ENCODE peak calls at places on chromosomes 4 and X, in six cellular contexts. L is mesenchymal stem cell, C is K562, G is SK-N-SH, M is adipocyte, O is fibroblast of lung. J is an unnamed sample.

GRCh38 chr4:150852237-150852636 is 162.8 kb downstream of the LRBA start:
- DNase-seq in L (no peak), C (no peak), G (no peak), M (no peak), O (no peak), J (no peak)

GRCh38 chr4:36243355-36244256 is 708 bp downstream of the ARAP2 start:
- DNase-seq in L (peak; percentile 25), C (no peak), G (peak; percentile 4), M (peak; percentile 10), O (peak; percentile 64), J (no peak)

GRCh38 chr4:5120067-5120466 is 68.8 kb downstream of the STK32B start:
- DNase-seq in L (no peak), C (no peak), G (no peak), M (no peak), O (no peak), J (no peak)

GRCh38 chr4:186931519-186931918 is 207.9 kb upstream of the FAT1 start:
- DNase-seq in L (peak; percentile 49), C (no peak), G (no peak), M (peak; percentile 68), O (peak; percentile 66), J (no peak)

GRCh38 chrX:41827886-41828285 is 95.5 kb downstream of the CASK start:
- DNase-seq in L (peak; percentile 67), C (no peak), G (no peak), M (peak; percentile 14), O (peak; percentile 70), J (no peak)

GRCh38 chr4:153465145-153465544 is 1.0 kb upstream of the TMEM131L start:
- DNase-seq in L (no peak), C (no peak), G (no peak), M (no peak), O (no peak), J (no peak)

GRCh38 chrX:50780144-50780543 is 33.9 kb downstream of the SHROOM4 start:
- DNase-seq in L (no peak), C (no peak), G (no peak), M (no peak), O (no peak), J (no peak)

GRCh38 chr4:95585016-95585695 is 36.4 kb upstream of the UNC5C start:
- DNase-seq in L (no peak), C (no peak), G (no peak), M (no peak), O (peak; percentile 16), J (no peak)

GRCh38 chr4:123941306-123941705 is 544.7 kb downstream of the SPRY1 start:
- DNase-seq in L (no peak), C (no peak), G (no peak), M (peak; percentile 47), O (peak; percentile 77), J (no peak)

GRCh38 chr4:139734201-139734874 is 68.7 kb downstream of the MGST2 start:
- DNase-seq in L (peak; percentile 94), C (no peak), G (no peak), M (peak; percentile 92), O (peak; percentile 46), J (no peak)

GRCh38 chr4:11397819-11398610 is 30.7 kb downstream of the HS3ST1 start:
- DNase-seq in L (no peak), C (no peak), G (no peak), M (no peak), O (no peak), J (no peak)

GRCh38 chrX:69033936-69034335 is 131.3 kb downstream of the PJA1 start:
- DNase-seq in L (peak; percentile 4), C (no peak), G (no peak), M (no peak), O (no peak), J (peak; percentile 58)

DNA sequence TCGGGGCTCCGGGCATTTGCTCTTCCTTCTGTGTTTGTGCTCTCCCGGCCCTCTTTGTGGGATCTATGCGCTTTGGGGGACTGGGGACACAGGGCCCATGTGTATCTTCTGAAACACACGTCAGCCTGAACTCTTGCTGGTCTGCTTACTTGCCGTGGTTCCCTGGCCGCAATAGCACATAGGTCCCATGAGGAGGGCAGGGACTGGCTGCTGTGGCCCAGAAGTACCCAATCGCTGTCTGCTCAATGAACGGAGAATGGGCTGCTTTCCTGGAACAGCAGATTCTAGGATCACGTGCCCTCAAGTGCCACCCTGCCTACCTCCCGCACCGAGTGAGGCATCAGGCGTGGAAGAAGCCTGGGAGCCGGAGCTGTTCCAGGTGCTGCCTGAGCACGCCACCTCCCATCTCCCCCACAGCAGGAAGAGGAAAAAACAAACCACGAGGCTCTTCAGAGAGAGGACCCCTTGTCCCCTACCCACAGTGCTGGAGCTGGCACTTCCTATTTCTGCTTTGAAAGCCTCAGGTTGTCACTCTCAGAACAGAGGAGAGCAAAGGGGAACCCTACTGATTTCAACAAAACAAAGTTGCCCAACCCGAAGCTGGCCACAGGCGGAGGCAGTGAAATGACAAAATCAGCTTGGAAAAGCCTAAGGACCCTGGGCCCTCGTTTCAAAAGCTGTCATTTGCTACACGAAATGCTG is 3.8 kb downstream of the G6PD start:
- DNase-seq in L (no peak), C (no peak), G (no peak), M (no peak), O (no peak), J (no peak)
- H3K9ac ChIP-seq in L (peak overlapping the region; percentile 88), C (peak overlapping the region; percentile 91), G (peak overlapping the region; percentile 54), M (peak overlapping the region; percentile 85), O (no peak overlapping the region), J (no peak overlapping the region)

DNA sequence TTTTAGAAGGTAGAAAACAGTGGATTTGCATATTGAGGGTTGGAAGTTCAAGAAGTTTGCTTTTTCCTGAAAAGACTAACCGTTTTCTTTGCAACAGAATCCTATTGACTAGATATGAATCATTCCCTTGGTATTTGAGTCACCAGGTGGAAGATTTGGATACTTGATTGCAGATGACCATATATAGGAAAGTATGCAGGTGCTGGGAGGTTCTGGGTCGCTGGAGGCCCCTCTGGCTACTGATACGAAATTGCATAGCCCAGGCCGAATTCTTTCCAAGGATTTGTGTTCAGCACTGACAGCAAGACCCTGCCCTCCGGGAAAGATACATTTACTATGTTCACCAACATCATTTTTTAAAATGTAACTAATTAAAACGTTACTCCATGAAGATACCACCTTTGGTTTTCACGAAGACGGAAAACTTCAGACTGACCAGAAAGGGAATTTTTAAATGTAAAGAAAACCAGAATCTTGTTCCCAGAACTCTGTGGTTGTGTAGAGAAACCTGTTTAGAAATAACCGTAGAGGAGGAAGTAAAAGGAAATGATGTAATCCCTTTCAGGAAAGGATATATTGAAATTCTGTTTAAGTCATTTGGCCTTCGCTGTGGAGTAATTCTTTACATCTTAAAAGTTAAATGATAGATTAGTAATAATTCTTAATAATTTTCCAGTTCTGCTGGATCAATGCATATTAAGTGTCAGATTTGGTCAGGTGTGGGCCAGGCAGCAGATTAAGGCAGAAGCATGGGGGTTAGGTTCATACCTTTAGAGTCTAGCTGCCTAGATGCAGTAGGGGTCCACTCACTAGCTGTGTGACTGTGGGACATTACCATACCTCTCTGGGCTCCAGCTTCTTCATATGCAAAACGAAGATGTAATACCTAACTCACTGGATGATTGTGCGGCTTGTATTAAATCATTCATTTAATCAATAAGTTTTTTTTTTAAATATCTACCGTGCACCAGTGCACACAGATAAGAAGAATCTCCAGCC is 1.1 kb downstream of the ANXA3 start:
- DNase-seq in L (no peak), C (no peak), G (no peak), M (no peak), O (peak; percentile 78), J (peak; percentile 88)
- H3K9ac ChIP-seq in L (peak overlapping the region; percentile 78), C (peak overlapping the region; percentile 61), G (no peak overlapping the region), M (no peak overlapping the region), O (no peak overlapping the region), J (peak overlapping the region; percentile 98)

GRCh38 chrX:40169193-40170086 is 71.7 kb upstream of the BCOR start:
- DNase-seq in L (peak; percentile 93), C (peak; percentile 87), G (peak; percentile 83), M (peak; percentile 81), O (peak; percentile 73), J (peak; percentile 96)

GRCh38 chrX:40168183-40169015 is 70.6 kb upstream of the BCOR start:
- DNase-seq in L (no peak), C (no peak), G (no peak), M (no peak), O (no peak), J (peak; percentile 72)

GRCh38 chrX:40165861-40166260 is 68.1 kb upstream of the BCOR start:
- DNase-seq in L (no peak), C (no peak), G (no peak), M (no peak), O (no peak), J (no peak)

GRCh38 chrX:40166582-40166981 is 68.8 kb upstream of the BCOR start:
- DNase-seq in L (peak; percentile 56), C (no peak), G (peak; percentile 82), M (peak; percentile 82), O (no peak), J (peak; percentile 72)

GRCh38 chrX:40167240-40168182 is 69.8 kb upstream of the BCOR start:
- DNase-seq in L (peak; percentile 57), C (peak; percentile 46), G (no peak), M (no peak), O (no peak), J (peak; percentile 90)
- H3K9ac ChIP-seq in L (peak overlapping the region; percentile 72), C (peak overlapping the region; percentile 70), G (no peak overlapping the region), M (peak overlapping the region; percentile 37), O (no peak overlapping the region), J (no peak overlapping the region)

GRCh38 chr4:38856524-38857337 is at the start of gene TLR6:
- DNase-seq in L (peak; percentile 73), C (peak; percentile 89), G (peak; percentile 51), M (peak; percentile 75), O (peak; percentile 48), J (peak; percentile 82)
- H3K9ac ChIP-seq in L (peak within 1 kb of the TSS; percentile 84), C (peak within 1 kb of the TSS; percentile 57), G (peak within 1 kb of the TSS; percentile 44), M (peak within 1 kb of the TSS; percentile 74), O (no peak within 1 kb of the TSS), J (no peak within 1 kb of the TSS)

GRCh38 chr4:85707591-85707990 is 232.6 kb downstream of the ARHGAP24 start:
- DNase-seq in L (no peak), C (no peak), G (no peak), M (no peak), O (no peak), J (no peak)
- H3K9ac ChIP-seq in L (peak overlapping the region; percentile 36), C (no peak overlapping the region), G (no peak overlapping the region), M (no peak overlapping the region), O (no peak overlapping the region), J (no peak overlapping the region)

GRCh38 chr4:183441276-183441675 is 3.2 kb upstream of the CDKN2AIP start:
- DNase-seq in L (no peak), C (no peak), G (no peak), M (no peak), O (no peak), J (no peak)

GRCh38 chr4:183435803-183436202 is 8.6 kb upstream of the CDKN2AIP start:
- DNase-seq in L (no peak), C (no peak), G (no peak), M (no peak), O (no peak), J (no peak)

GRCh38 chr4:183437452-183437851 is 7.0 kb upstream of the CDKN2AIP start:
- DNase-seq in L (no peak), C (no peak), G (no peak), M (no peak), O (no peak), J (no peak)

GRCh38 chr4:183436417-183436816 is 8.0 kb upstream of the CDKN2AIP start:
- DNase-seq in L (no peak), C (no peak), G (no peak), M (no peak), O (no peak), J (peak; percentile 75)

GRCh38 chr4:183438458-183439113 is 5.8 kb upstream of the CDKN2AIP start:
- DNase-seq in L (peak; percentile 76), C (no peak), G (no peak), M (peak; percentile 29), O (peak; percentile 95), J (no peak)
- H3K9ac ChIP-seq in L (no peak overlapping the region), C (no peak overlapping the region), G (peak overlapping the region; percentile 5), M (no peak overlapping the region), O (no peak overlapping the region), J (no peak overlapping the region)

J was measured in endodermal cell.